ENCODE peak calls at places on chromosomes 16 and 17, in five cellular contexts. G is H1, J is IMR-90, K is PC-3, T is H9. P is an unnamed sample.

GRCh38 chr17:34176440-34176839 is 78.6 kb upstream of the CCL2 start:
- DNase-seq in J (no peak), T (peak; percentile 13), K (no peak), G (no peak), P (no peak)

GRCh38 chr17:41654134-41654907 is 29.9 kb upstream of the KRT17 start:
- DNase-seq in G (no peak), T (no peak), J (no peak), K (peak; percentile 90), P (no peak)

GRCh38 chr17:82227629-82228277 is 1.1 kb upstream of the SLC16A3 start:
- DNase-seq in J (no peak), K (no peak), T (no peak), G (no peak), P (no peak)

GRCh38 chr16:29154676-29155121 is 169.8 kb downstream of the LAT start:
- DNase-seq in T (no peak), J (peak; percentile 83), G (no peak), K (no peak), P (no peak)

GRCh38 chr16:54630284-54630967 is 300.2 kb upstream of the IRX5 start:
- DNase-seq in K (no peak), J (no peak), T (no peak), G (no peak), P (no peak)

GRCh38 chr16:75432828-75433731 is at the start of gene CFDP1:
- DNase-seq in G (peak; percentile 89), K (peak; percentile 90), T (peak; percentile 95), J (peak; percentile 91), P (peak; percentile 97)

GRCh38 chr17:46768540-46768870 is 50.0 kb downstream of the WNT3 start:
- DNase-seq in K (no peak), G (no peak), J (no peak), T (no peak), P (no peak)

GRCh38 chr16:87323727-87324410 is 6.7 kb upstream of the C16orf95 start:
- DNase-seq in T (no peak), J (no peak), K (no peak), G (no peak), P (no peak)

GRCh38 chr17:76879691-76880090 is 11.5 kb downstream of the MGAT5B start:
- DNase-seq in T (no peak), G (no peak), J (peak; percentile 14), K (no peak), P (no peak)

GRCh38 chr17:59815965-59816364 is 76.8 kb downstream of the TUBD1 start:
- DNase-seq in G (no peak), J (no peak), T (no peak), K (no peak), P (no peak)

GRCh38 chr16:28180660-28181556 is 30.9 kb downstream of the XPO6 start:
- DNase-seq in J (peak; percentile 70), G (no peak), T (no peak), K (no peak), P (no peak)

GRCh38 chr17:8060274-8060673 is 21.4 kb downstream of the ALOX15B start:
- DNase-seq in T (peak; percentile 76), K (peak; percentile 93), J (peak; percentile 65), G (no peak), P (peak; percentile 80)

GRCh38 chr17:39979865-39980401 is 674 bp upstream of the PSMD3 start:
- DNase-seq in J (peak; percentile 19), G (no peak), K (no peak), T (peak; percentile 68), P (peak; percentile 66)

GRCh38 chr16:54346046-54346445 is 59.5 kb upstream of the IRX3 start:
- DNase-seq in J (no peak), G (no peak), T (no peak), K (no peak), P (no peak)

GRCh38 chr17:77083547-77083946 is 57.2 kb upstream of the SEC14L1 start:
- DNase-seq in T (no peak), G (no peak), J (no peak), K (no peak), P (no peak)

GRCh38 chr16:72932050-72932449 is 115.9 kb downstream of the ZFHX3 start:
- DNase-seq in G (no peak), J (peak; percentile 17), T (no peak), K (no peak), P (no peak)

GRCh38 chr16:27485811-27486210 is 63.9 kb downstream of the GTF3C1 start:
- DNase-seq in J (no peak), G (no peak), K (no peak), T (no peak), P (no peak)

GRCh38 chr17:9445424-9445823 is 130.2 kb downstream of the STX8 start:
- DNase-seq in T (no peak), G (no peak), J (no peak), K (no peak), P (no peak)

GRCh38 chr17:14125518-14126125 is 56.3 kb downstream of the COX10 start:
- DNase-seq in G (no peak), T (no peak), J (no peak), K (no peak), P (no peak)

GRCh38 chr16:49592507-49593422 is 219.2 kb downstream of the C16orf78 start:
- DNase-seq in T (peak; percentile 72), G (peak; percentile 49), J (peak; percentile 7), K (peak; percentile 17), P (peak; percentile 81)

GRCh38 chr17:802481-802880 is 20.3 kb downstream of the MRM3 start:
- DNase-seq in J (no peak), T (no peak), K (no peak), G (no peak), P (no peak)

GRCh38 chr17:6639651-6640535 is 618 bp downstream of the KIAA0753 start:
- DNase-seq in T (peak; percentile 52), G (no peak), J (peak; percentile 38), K (peak; percentile 39), P (peak; percentile 68)

GRCh38 chr17:29430275-29430674 is 40.1 kb downstream of the TAOK1 start:
- DNase-seq in T (no peak), J (no peak), K (no peak), G (no peak), P (no peak)

GRCh38 chr17:82734987-82735866 is at the start of gene FN3K:
- DNase-seq in J (peak; percentile 85), K (peak; percentile 63), G (no peak), T (peak; percentile 82), P (peak; percentile 61)

GRCh38 chr16:12329246-12329995 is 352.9 kb downstream of the SNX29 start:
- DNase-seq in T (no peak), G (no peak), K (no peak), J (no peak), P (no peak)

GRCh38 chr17:7560172-7561027 is 1.3 kb upstream of the SENP3 start:
- DNase-seq in K (peak; percentile 56), G (no peak), J (peak; percentile 49), T (peak; percentile 94), P (peak; percentile 91)

GRCh38 chr16:85422374-85423185 is 190.5 kb upstream of the GSE1 start:
- DNase-seq in T (no peak), J (no peak), K (no peak), G (no peak), P (no peak)

DNA sequence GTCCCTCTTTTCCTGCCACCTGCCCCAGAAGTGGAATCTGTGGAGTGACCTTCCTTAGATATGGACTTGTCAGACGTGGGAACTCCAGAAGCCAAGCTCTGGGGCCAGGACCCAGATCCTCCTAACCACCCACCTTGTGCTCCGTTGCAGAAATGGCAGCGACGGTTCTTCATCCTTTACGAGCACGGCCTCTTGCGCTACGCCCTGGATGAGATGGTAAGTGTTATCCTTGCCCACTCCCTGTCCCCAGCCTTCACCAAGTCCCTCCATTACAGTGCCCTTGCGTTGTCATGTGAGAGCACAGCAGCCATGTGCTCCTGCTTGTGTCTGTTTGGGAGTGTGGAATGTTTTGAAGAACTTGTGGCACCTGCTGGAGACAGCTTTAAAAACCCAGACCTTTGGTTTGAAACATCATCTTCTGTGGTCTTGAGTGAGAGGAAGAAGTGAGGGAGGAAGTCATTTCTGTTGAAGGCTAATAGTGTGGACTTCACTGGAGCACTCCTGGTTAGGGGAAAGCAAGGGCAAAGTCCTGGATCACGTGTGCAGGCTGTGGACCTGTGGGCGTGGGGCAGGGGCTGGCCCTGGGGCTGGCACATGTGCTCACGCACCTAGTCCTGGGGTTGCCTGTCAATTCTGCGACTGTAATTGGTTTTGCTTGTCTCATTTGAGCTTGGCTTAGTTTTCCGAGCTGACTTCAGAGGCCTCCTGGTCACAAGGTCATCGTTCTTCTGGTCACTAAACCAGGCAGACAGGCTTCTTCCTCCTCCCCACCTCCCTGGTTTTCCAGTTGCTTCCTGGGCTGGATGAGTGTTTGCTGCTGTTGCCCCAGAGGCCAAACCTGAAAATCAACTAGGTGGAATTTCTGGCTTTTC is 35.8 kb downstream of the MPRIP start:
- DNase-seq in G (no peak), T (no peak), K (peak; percentile 65), J (no peak), P (peak; percentile 30)
- H3K4me2 ChIP-seq in G (no peak overlapping the region), T (no peak overlapping the region), K (peak overlapping the region; percentile 30), J (no peak overlapping the region), P (no peak overlapping the region)

DNA sequence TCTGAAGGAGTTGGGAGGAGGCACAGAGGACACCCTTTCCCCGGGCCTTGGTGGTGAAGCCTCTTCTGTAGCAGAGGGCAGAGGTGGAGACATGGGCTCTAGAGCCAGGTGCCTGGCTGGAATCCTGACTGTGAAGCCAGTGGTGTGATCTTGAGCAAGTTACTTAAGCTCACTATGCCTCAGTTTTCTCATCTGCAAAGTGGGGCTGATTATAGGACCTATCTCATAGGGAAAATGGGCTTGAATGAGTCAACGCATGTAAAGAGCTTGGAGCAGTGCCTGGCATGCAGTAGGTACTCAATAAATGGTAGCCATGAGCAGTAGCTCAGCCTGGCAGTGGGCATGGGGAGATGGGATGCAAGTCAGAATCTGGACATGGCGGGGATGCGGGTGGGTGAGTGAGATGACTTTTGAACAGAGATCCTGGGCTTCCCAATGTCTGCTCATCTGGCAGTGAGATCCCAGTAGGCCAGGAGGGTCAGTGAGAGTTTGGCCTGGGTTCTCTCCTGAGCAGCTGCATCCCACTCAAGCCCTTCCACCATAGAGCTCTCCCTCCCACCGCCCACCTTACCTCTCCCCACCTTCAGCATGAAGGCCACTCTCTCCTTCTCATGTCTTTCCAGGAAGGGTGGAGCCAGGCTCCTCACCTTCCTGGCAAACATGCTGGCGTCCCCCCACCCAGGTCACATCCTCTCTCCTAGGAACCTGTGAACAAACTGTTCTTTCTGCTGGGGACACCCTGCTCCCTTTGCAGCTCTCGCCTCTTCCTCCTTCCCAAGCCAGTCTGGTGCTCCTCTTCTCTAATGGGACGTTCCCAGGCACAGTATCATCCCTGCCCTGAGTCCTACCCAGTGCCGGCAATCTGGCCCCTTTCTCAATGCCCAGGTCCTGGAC is 13.1 kb upstream of the SP2 start:
- DNase-seq in K (no peak), T (no peak), G (no peak), J (no peak), P (no peak)
- H3K4me2 ChIP-seq in K (no peak overlapping the region), T (no peak overlapping the region), G (no peak overlapping the region), J (no peak overlapping the region), P (no peak overlapping the region)

GRCh38 chr17:78897639-78897996 is 5.4 kb downstream of the CEP295NL start:
- DNase-seq in J (no peak), G (no peak), K (no peak), T (no peak), P (no peak)
- H3K4me2 ChIP-seq in J (no peak overlapping the region), G (no peak overlapping the region), K (no peak overlapping the region), T (no peak overlapping the region), P (no peak overlapping the region)

GRCh38 chr16:3112881-3113574 is 642 bp downstream of the ZNF205 start:
- DNase-seq in G (no peak), T (no peak), K (no peak), J (peak; percentile 16), P (no peak)

GRCh38 chr16:3115561-3115960 is 3.2 kb downstream of the ZNF205 start:
- DNase-seq in J (no peak), K (no peak), T (peak; percentile 86), G (no peak), P (no peak)

GRCh38 chr16:3112058-3112880 is at the start of gene ZNF205:
- DNase-seq in K (peak; percentile 79), G (no peak), T (peak; percentile 87), J (peak; percentile 70), P (peak; percentile 86)

GRCh38 chr16:3115011-3115410 is 2.6 kb downstream of the ZNF205 start:
- DNase-seq in K (no peak), J (no peak), T (no peak), G (no peak), P (no peak)

GRCh38 chr16:3113765-3114479 is 1.5 kb downstream of the ZNF205 start:
- DNase-seq in K (peak; percentile 32), G (no peak), T (no peak), J (peak; percentile 56), P (no peak)
- H3K4me2 ChIP-seq in K (peak overlapping the region; percentile 95), G (peak overlapping the region; percentile 93), T (peak overlapping the region; percentile 91), J (peak overlapping the region; percentile 95), P (no peak overlapping the region)